ENCODE peak calls at places on chromosome 15, in six cellular contexts. D is spleen; C is CD4-positive, alpha-beta T cell; Z is GM13977; I is AG04450; N is body of pancreas. G is an unnamed sample.
A peak's percentile ranks its signal among the peaks of the same experiment; 100 is the strongest.

GRCh38 chr15:51861557-51862350 is 32.3 kb downstream of the TMOD3 start:
- DNase-seq in N (no peak), I (no peak), D (no peak), C (peak; percentile 43), Z (no peak), G (no peak)

GRCh38 chr15:60519218-60519617 is 40.3 kb upstream of the ICE2 start:
- DNase-seq in Z (no peak), N (no peak), I (no peak), D (no peak), C (no peak), G (no peak)

GRCh38 chr15:98443483-98443882 is 204.9 kb upstream of the IGF1R start:
- DNase-seq in C (no peak), N (no peak), I (no peak), D (no peak), Z (no peak), G (no peak)

GRCh38 chr15:59918994-59919951 is 84.8 kb upstream of the FOXB1 start:
- DNase-seq in D (no peak), N (no peak), C (no peak), Z (peak; percentile 59), I (no peak), G (no peak)

GRCh38 chr15:51782357-51782896 is 31.0 kb downstream of the TMOD2 start:
- DNase-seq in N (no peak), Z (no peak), I (no peak), C (no peak), D (no peak), G (no peak)

GRCh38 chr15:62619105-62619504 is 423.4 kb upstream of the TPM1 start:
- DNase-seq in I (no peak), D (no peak), Z (no peak), N (no peak), C (no peak), G (no peak)

GRCh38 chr15:72231066-72231846 is at the start of gene PKM:
- DNase-seq in N (peak; percentile 98), C (peak; percentile 92), I (peak; percentile 91), D (peak; percentile 98), Z (peak; percentile 92), G (peak; percentile 92)

GRCh38 chr15:42085721-42086120 is 8.6 kb downstream of the PLA2G4D start:
- DNase-seq in D (no peak), C (no peak), I (no peak), N (no peak), Z (no peak), G (no peak)

GRCh38 chr15:91346259-91346658 is 246.2 kb downstream of the SV2B start:
- DNase-seq in D (no peak), C (no peak), Z (no peak), N (no peak), I (no peak), G (no peak)

GRCh38 chr15:100457201-100457600 is 71.5 kb downstream of the CERS3 start:
- DNase-seq in Z (no peak), I (no peak), N (no peak), D (no peak), C (no peak), G (no peak)

GRCh38 chr15:85837011-85837433 is 42.3 kb upstream of the KLHL25 start:
- DNase-seq in N (peak; percentile 59), C (no peak), D (no peak), Z (no peak), I (no peak), G (no peak)

GRCh38 chr15:75350601-75351331 is 3.9 kb downstream of the NEIL1 start:
- DNase-seq in N (no peak), Z (no peak), I (no peak), C (no peak), D (no peak), G (no peak)

GRCh38 chr15:27665002-27665401 is 434.1 kb downstream of the OCA2 start:
- DNase-seq in Z (no peak), C (no peak), I (no peak), N (no peak), D (no peak), G (no peak)

GRCh38 chr15:31034152-31034551 is 42.7 kb upstream of the MTMR10 start:
- DNase-seq in Z (no peak), N (no peak), I (no peak), C (no peak), D (no peak), G (no peak)

GRCh38 chr15:70605606-70606410 is 157.6 kb downstream of the UACA start:
- DNase-seq in N (peak; percentile 79), D (no peak), C (no peak), I (peak; percentile 61), Z (no peak), G (no peak)

GRCh38 chr15:62209821-62210220 is 44.7 kb upstream of the C2CD4B start:
- DNase-seq in Z (no peak), D (no peak), N (peak; percentile 30), C (no peak), I (no peak), G (no peak)

GRCh38 chr15:61051570-61052031 is 177.5 kb downstream of the RORA start:
- DNase-seq in D (no peak), I (peak; percentile 26), C (no peak), Z (no peak), N (peak; percentile 20), G (no peak)

GRCh38 chr15:76973362-76973743 is 21.6 kb upstream of the PSTPIP1 start:
- DNase-seq in C (peak; percentile 60), D (no peak), Z (peak; percentile 56), N (no peak), I (no peak), G (no peak)

GRCh38 chr15:86894269-86894668 is 814.6 kb downstream of the AGBL1 start:
- DNase-seq in Z (no peak), I (no peak), D (no peak), C (no peak), N (no peak), G (no peak)

GRCh38 chr15:69826818-69827174 is 270.9 kb downstream of the TLE3 start:
- DNase-seq in C (no peak), Z (no peak), D (no peak), N (no peak), I (no peak), G (no peak)

GRCh38 chr15:99423186-99424130 is 142.3 kb upstream of the MEF2A start:
- DNase-seq in C (no peak), Z (no peak), I (no peak), N (no peak), D (peak; percentile 56), G (no peak)

GRCh38 chr15:31265871-31266711 is 60.5 kb upstream of the KLF13 start:
- DNase-seq in C (peak; percentile 67), Z (peak; percentile 84), N (no peak), D (peak; percentile 92), I (no peak), G (peak; percentile 62)

GRCh38 chr15:25058080-25058785 is 103.4 kb downstream of the SNRPN start:
- DNase-seq in C (no peak), Z (no peak), D (peak; percentile 52), I (no peak), N (peak; percentile 9), G (peak; percentile 3)

GRCh38 chr15:68158046-68158628 is 47.0 kb downstream of the CALML4 start:
- DNase-seq in N (no peak), D (no peak), C (no peak), Z (no peak), I (no peak), G (no peak)

GRCh38 chr15:74917676-74918075 is 11.0 kb upstream of the FAM219B start:
- DNase-seq in C (no peak), Z (no peak), N (no peak), D (peak; percentile 4), I (no peak), G (no peak)

GRCh38 chr15:85691350-85692240 is 103.1 kb downstream of the KLHL25 start:
- DNase-seq in C (no peak), Z (no peak), I (no peak), D (peak; percentile 79), N (no peak), G (peak; percentile 34)

GRCh38 chr15:100890059-100890720 is 10.6 kb downstream of the ALDH1A3 start:
- DNase-seq in D (no peak), N (no peak), I (no peak), C (no peak), Z (no peak), G (no peak)

GRCh38 chr15:89198934-89199333 is 22.4 kb downstream of the RLBP1 start:
- DNase-seq in C (no peak), D (no peak), N (no peak), I (no peak), Z (no peak), G (no peak)
- TF ChIP-seq CTCF in C (no peak), D (no peak), N (no peak), I (no peak), Z (no peak), G (no peak)

DNA sequence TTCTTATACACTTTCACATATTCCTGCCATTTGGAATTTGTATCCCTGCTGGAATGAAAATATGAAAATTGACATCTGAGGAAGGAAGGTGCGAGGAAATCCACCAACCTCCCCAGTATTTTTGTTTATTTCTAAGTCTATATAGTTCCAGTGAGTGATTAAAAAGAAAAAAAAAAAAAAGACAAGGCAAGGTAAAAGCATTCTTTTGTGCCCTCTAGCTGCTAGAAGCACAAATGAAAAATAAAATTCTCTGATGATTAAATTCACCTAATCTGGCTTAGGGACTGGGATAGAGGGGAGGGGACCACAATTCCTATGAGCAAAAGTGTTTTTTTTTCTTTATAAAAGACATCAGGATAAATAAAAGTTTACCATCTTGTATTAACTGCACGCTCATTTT is 370.9 kb downstream of the NR2F2 start:
- DNase-seq in D (no peak), Z (no peak), I (no peak), C (no peak), N (no peak), G (no peak)
- TF ChIP-seq CTCF in D (no peak), Z (no peak), I (no peak), C (no peak), N (no peak), G (no peak)

GRCh38 chr15:82680200-82681102 is 29.2 kb downstream of the AP3B2 start:
- DNase-seq in D (peak; percentile 94), I (no peak), N (peak; percentile 87), Z (peak; percentile 88), C (peak; percentile 79), G (peak; percentile 59)
- TF ChIP-seq CTCF in D (no peak), I (no peak), N (peak; percentile 46), Z (peak; percentile 29), C (peak; percentile 35), G (no peak)

GRCh38 chr15:58081446-58081845 is 15.9 kb upstream of the ALDH1A2 start:
- DNase-seq in D (no peak), I (no peak), Z (no peak), N (no peak), C (no peak), G (no peak)

GRCh38 chr15:58080398-58080797 is 14.9 kb upstream of the ALDH1A2 start:
- DNase-seq in Z (no peak), C (no peak), I (no peak), N (no peak), D (no peak), G (no peak)

GRCh38 chr15:58078591-58078990 is 13.1 kb upstream of the ALDH1A2 start:
- DNase-seq in Z (no peak), I (no peak), D (no peak), N (no peak), C (no peak), G (no peak)

GRCh38 chr15:58074452-58074851 is 8.9 kb upstream of the ALDH1A2 start:
- DNase-seq in Z (no peak), D (no peak), I (no peak), N (no peak), C (no peak), G (no peak)

DNA sequence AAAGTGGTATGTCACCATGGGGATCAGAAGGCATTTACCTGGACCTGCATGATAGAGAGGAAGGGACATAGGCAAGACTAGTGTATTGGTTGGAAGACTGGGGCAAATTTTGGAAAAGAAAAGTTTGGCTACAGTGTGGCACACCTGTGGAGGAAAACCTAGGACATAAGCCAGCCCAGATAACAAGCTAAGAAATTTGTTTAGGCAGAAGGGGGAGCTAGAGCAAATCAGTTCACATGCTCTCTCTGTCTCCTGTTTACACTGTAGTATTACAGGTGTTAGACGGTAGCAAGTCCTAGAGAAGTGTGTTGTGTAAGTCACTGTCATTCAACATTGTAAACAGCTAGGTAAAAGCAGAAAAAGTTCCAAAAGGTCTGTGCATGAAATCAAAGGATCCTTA is 11.9 kb upstream of the ALDH1A2 start:
- DNase-seq in I (no peak), Z (no peak), N (no peak), D (no peak), C (no peak), G (no peak)
- TF ChIP-seq CTCF in I (no peak), Z (peak; percentile 25), N (peak; percentile 43), D (no peak), C (no peak), G (no peak)

G was measured in activated B cell treated with CpG ODN at 0.5 μM for 24 hours.